ENCODE peak calls at places on chromosome X, in four cellular contexts. J is stimulated activated naive CD8-positive, alpha-beta T cell treated with anti-CD3 and anti-CD28 coated beads, Interleukin-15, amount 100 ng/mL, for 72 hours; V is Right ventricle myocardium inferior; A is aorta. C is an unnamed sample.

GRCh38 chrX:110966839-110967238 is 129.2 kb upstream of the PAK3 start:
- ATAC-seq in V (no peak), A (no peak), J (no peak), C (no peak)

GRCh38 chrX:115561605-115562491 is 874 bp downstream of the PLS3 start:
- ATAC-seq in V (peak; percentile 77), A (peak; percentile 75), J (peak; percentile 60), C (no peak)

GRCh38 chrX:40012039-40012799 is 85.5 kb downstream of the BCOR start:
- ATAC-seq in A (peak; percentile 7), J (peak; percentile 8), V (peak; percentile 0), C (peak; percentile 11)

GRCh38 chrX:140765043-140765784 is 55.7 kb downstream of the LINC00632 start:
- ATAC-seq in V (no peak), J (peak; percentile 31), A (peak; percentile 54), C (no peak)

GRCh38 chrX:133776072-133776471 is 209.3 kb downstream of the GPC3 start:
- ATAC-seq in V (no peak), A (no peak), J (peak; percentile 50), C (no peak)

GRCh38 chrX:13046035-13046851 is 1.8 kb upstream of the FAM9C start:
- ATAC-seq in V (no peak), J (no peak), A (no peak), C (no peak)

GRCh38 chrX:134669378-134670098 is 11.3 kb upstream of the PLAC1 start:
- ATAC-seq in J (no peak), A (peak; percentile 52), V (peak; percentile 20), C (no peak)

GRCh38 chrX:38941675-38942074 is 140.4 kb downstream of the MID1IP1 start:
- ATAC-seq in J (no peak), A (no peak), V (peak; percentile 66), C (no peak)

GRCh38 chrX:35439042-35439639 is 359.0 kb upstream of the MAGEB16 start:
- ATAC-seq in A (no peak), V (no peak), J (no peak), C (no peak)

GRCh38 chrX:20071511-20072079 is 45.1 kb downstream of the MAP7D2 start:
- ATAC-seq in J (peak; percentile 50), V (no peak), A (no peak), C (no peak)

GRCh38 chrX:69366183-69366582 is 137.9 kb upstream of the NALF2 start:
- ATAC-seq in A (no peak), V (no peak), J (no peak), C (peak; percentile 62)

GRCh38 chrX:149837167-149837566 is 43.8 kb upstream of the MAGEA8 start:
- ATAC-seq in A (no peak), J (no peak), V (no peak), C (no peak)

GRCh38 chrX:100830143-100830542 is 10.0 kb downstream of the CSTF2 start:
- ATAC-seq in A (no peak), V (no peak), J (peak; percentile 29), C (no peak)

GRCh38 chrX:80014141-80014940 is at the start of gene TBX22:
- ATAC-seq in V (peak; percentile 72), J (no peak), A (no peak), C (no peak)

GRCh38 chrX:152897216-152898144 is at the start of gene ZNF185:
- ATAC-seq in J (peak; percentile 31), A (no peak), V (no peak), C (no peak)

GRCh38 chrX:80098038-80098437 is 83.5 kb downstream of the TBX22 start:
- ATAC-seq in V (no peak), A (no peak), J (no peak), C (no peak)

GRCh38 chrX:106484233-106484632 is 127.5 kb upstream of the RADX start:
- ATAC-seq in A (no peak), V (no peak), J (peak; percentile 96), C (peak; percentile 92)

C was measured in stimulated activated memory B cell treated with anti-CD40 and anti-IgM and Interleukin-4, amounts not matched to agents 10 μg/mL and 1 μg/mL and 100 μg/mL, for 72 hours.